ENCODE peak calls at places on chromosomes 11 and 22, in four cellular contexts. A, E, V and N are unnamed samples.

GRCh38 chr11:35584321-35584720 is 33.9 kb upstream of the FJX1 start:
- DNase-seq in A (no peak), E (no peak), V (peak; percentile 79), N (no peak)

GRCh38 chr11:65078786-65079342 is 5.0 kb downstream of the CDCA5 start:
- DNase-seq in E (no peak), A (no peak), V (no peak), N (no peak)

GRCh38 chr11:12139144-12139881 is 28.9 kb downstream of the MICAL2 start:
- DNase-seq in E (no peak), A (no peak), V (peak; percentile 88), N (no peak)

GRCh38 chr11:3213659-3214419 is 4.8 kb downstream of the MRGPRG start:
- DNase-seq in E (no peak), A (peak; percentile 46), V (no peak), N (no peak)

GRCh38 chr11:124278261-124278660 is 22.1 kb downstream of the OR8G5 start:
- DNase-seq in A (no peak), E (no peak), V (peak; percentile 10), N (no peak)

GRCh38 chr22:43412808-43413785 is 1.3 kb downstream of the MPPED1 start:
- DNase-seq in V (no peak), A (no peak), E (no peak), N (no peak)

GRCh38 chr22:44582016-44582415 is 84.0 kb upstream of the RTL6 start:
- DNase-seq in E (no peak), V (no peak), A (peak; percentile 47), N (no peak)

GRCh38 chr11:66113132-66113856 is 43.2 kb downstream of the PACS1 start:
- DNase-seq in A (no peak), E (no peak), V (peak; percentile 92), N (no peak)

GRCh38 chr11:112485280-112485679 is 224.6 kb upstream of the PLET1 start:
- DNase-seq in A (no peak), E (no peak), V (no peak), N (no peak)

GRCh38 chr11:57458410-57459111 is 1.8 kb upstream of the RTN4RL2 start:
- DNase-seq in A (no peak), V (no peak), E (peak; percentile 59), N (no peak)

GRCh38 chr22:47453049-47453448 is 690.6 kb downstream of the TBC1D22A start:
- DNase-seq in E (no peak), V (no peak), A (no peak), N (no peak)

GRCh38 chr11:45022294-45023064 is 71.8 kb upstream of the TP53I11 start:
- DNase-seq in V (peak; percentile 79), E (no peak), A (no peak), N (no peak)

GRCh38 chr11:109964487-109964886 is 128.7 kb upstream of the ZC3H12C start:
- DNase-seq in A (no peak), V (no peak), E (no peak), N (no peak)

GRCh38 chr11:125370561-125371389 is 125.3 kb downstream of the FEZ1 start:
- DNase-seq in V (no peak), E (no peak), A (no peak), N (peak; percentile 60)

GRCh38 chr22:21686193-21686608 is 20.4 kb downstream of the PPIL2 start:
- DNase-seq in A (no peak), E (no peak), V (no peak), N (no peak)

GRCh38 chr11:68840661-68841653 is 759 bp downstream of the CPT1A start:
- DNase-seq in A (peak; percentile 79), E (no peak), V (peak; percentile 27), N (no peak)

DNA sequence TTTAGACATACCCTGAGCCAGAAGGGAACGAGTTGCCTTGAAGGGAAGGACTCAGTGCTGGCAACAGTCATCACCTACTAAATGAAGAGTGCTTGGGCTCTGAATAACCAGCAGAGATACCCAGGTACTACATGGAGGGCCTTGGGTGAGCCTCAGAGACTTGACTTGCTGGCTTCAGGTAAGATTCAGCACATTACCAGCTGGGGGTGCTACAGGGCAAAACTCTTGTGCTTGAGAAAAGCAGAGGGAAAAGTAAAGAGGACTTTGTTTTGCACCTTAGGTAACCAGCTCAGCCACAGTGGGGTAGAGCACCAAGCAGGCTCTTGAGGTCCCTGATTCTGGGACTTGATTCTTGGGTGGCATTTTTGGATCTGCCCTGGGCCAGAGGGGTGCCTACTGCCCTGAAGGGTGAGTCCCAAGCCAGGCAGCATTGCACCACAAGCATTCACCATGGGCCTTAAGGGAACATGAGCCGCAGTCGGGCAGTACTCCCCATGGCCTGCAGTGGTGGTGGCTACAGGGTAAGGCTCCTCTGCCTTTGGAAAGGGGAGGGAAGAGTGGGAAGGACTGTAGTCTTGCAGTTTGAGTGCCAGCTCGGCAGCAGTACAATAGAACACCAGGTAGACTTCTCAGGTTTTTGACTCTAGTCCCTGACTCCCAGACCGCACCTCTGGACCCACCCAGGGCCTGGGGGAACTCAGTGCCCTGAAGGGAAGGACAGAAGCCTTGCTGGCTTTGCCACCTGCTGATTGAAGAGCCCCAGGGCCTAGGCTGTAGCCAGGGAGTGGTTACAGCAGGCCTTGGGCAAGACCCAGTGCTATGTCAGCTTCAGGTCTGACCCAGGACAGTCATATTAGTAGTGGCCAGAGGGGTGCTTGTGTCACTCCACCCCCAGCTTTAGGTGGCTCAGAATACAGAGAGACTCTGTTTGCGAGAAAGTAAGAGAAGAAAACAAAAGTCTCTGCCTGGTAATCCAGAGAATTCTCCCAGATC is 22.7 kb upstream of the PLEKHA7 start:
- DNase-seq in A (no peak), V (no peak), E (no peak), N (no peak)
- TF ChIP-seq CTCF in A (no peak), V (no peak), E (no peak), N (no peak)

DNA sequence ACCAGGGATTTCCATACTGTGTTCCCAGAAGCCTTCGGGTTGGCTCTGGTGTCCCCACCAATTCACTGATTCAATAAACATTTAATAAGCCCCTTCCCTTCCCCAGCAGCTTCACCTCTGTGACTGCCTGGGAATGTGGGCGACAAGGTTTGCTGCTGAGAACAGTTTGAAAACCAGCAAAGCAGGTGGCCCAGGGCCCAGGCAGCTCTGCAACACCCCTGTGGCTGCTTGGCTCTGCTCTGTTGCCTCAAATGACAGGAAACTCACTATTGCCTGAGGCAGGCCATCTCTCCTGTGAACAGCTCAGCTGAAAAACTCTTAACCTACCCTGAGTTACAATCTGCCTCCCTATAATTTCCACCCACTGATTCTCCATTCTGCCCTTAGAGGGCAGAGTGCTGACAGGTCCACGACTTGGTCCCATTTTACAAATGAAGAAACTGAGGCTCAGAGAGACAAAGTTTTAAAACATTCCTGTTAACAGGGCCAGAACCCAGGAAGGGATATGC is 10.5 kb downstream of the ADORA2A start:
- DNase-seq in V (no peak), E (no peak), A (peak; percentile 40), N (peak; percentile 22)
- TF ChIP-seq CTCF in V (peak; percentile 8), E (no peak), A (no peak), N (peak; percentile 18)

GRCh38 chr22:36456459-36456835 is 25.0 kb downstream of the TXN2 start:
- DNase-seq in E (no peak), A (no peak), V (no peak), N (no peak)

GRCh38 chr22:36453855-36454378 is 27.5 kb downstream of the TXN2 start:
- DNase-seq in A (no peak), V (no peak), E (no peak), N (no peak)

GRCh38 chr22:36455571-36456458 is 25.6 kb downstream of the TXN2 start:
- DNase-seq in E (no peak), A (no peak), V (no peak), N (no peak)

GRCh38 chr22:36453266-36453607 is 28.2 kb downstream of the TXN2 start:
- DNase-seq in V (no peak), E (no peak), A (no peak), N (no peak)

DNA sequence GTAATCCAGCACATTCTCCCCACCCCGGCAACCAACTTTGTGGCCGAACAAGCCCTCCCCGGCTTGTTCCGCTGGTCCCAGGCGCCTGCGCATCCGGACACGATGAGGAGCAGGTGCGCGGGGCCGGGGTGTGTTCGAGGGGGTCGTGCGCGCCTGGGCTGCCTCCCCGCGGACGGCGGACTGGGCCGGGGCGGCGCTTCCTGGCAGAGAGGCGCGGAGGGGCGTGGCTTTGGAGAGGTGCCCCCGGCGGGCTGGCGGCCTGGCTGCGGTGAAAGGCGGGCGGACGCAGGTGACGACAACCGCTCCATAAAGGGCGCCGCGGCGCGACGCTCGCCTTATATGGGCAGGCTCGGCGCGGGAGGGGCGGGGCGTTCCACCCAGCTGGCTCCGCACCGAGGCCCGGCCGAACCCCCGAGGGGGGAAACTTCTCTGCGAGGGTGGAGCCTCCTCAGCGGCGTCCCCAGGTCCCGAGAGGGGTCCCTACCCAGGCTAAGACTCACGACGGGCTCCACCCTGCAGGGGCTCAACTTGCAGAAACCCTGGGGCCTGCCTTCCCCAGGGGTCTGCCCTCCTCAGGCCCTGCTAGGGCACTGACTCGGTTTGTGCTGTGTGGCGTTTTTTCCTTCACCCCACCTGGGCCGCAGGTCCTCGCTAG is 26.4 kb downstream of the TXN2 start:
- DNase-seq in V (peak; percentile 93), A (peak; percentile 92), E (peak; percentile 81), N (peak; percentile 73)
- TF ChIP-seq CTCF in V (no peak), A (no peak), E (peak; percentile 23), N (no peak)

DNA sequence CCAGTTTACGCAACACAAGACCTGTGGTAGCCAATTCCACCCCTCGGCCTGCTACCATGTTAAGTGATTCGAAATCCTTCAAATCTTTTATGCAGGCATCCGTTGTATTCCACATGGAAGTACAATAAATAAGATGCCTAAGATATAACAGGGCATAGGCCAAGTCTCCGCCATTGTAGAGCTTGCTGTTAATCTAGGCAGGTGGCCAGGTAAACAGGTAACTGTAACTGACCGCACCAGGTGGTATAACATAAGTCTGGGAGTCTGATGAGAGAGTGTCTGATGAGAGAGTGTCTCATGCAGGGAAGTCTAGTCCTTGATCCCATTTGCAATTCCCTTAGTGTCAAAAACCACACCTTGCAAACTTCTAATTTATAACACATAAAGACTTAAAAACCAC is 20.7 kb downstream of the SMCO4 start:
- DNase-seq in E (no peak), V (no peak), A (no peak), N (no peak)
- TF ChIP-seq CTCF in E (no peak), V (no peak), A (no peak), N (no peak)

GRCh38 chr11:27717377-27717776 is 17.1 kb upstream of the BDNF start:
- DNase-seq in A (no peak), E (no peak), V (peak; percentile 21), N (no peak)
- TF ChIP-seq CTCF in A (no peak), E (peak; percentile 59), V (peak; percentile 29), N (peak; percentile 25)

DNA sequence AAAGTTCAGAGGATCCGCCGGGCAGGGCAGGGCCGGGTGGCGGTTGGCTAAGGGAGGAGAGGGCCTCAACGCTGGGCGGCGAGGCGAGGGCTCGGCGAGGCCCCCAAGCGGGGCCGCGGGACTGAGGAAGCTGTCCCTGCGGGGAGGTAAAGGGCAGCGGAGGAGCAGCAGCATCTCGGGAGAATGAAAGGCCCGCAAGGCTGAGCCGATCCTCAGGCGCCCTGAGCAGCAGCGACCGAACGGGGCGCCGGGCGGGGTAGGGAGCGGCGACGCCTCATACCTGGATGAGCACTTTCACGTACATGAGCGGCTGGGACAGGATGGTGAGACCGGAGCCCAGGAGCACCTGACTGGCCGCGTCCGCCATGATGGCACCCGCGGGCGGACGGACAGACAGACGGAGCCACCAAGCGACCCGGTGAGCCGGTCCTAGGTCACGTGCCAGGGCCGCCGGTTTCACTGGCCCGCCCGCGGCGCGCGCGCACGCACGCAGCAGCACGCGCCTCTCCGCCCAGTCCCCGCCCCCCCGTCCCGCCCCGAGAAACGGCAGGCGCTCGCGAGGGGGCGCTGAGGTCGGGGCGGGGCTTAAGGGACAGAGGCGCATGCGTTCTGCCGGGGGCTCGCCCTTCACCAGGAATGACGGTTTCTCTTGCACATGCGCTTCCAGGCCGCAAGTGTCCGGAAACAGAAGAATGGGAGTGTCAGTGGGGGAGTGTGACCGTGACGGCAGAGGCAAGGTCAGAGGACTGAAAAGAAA is at the start of gene MTCH2:
- DNase-seq in A (peak; percentile 97), V (peak; percentile 97), E (peak; percentile 91), N (peak; percentile 75)
- TF ChIP-seq CTCF in A (no peak), V (no peak), E (peak; percentile 51), N (peak; percentile 15)